ENCODE peak calls at places on chromosome 5, in seven cellular contexts. One of them, this sample, is unnamed.

GRCh38 chr5:31824886-31825774 is 186.2 kb downstream of the PDZD2 start:
- DNase-seq in aorta: no peak
- DNase-seq in H9: peak; percentile 60
- DNase-seq in K562: peak; percentile 63
- DNase-seq in pancreas: peak; percentile 55
- DNase-seq in HCT116: peak; percentile 61
- DNase-seq in GM23248: peak; percentile 78
- DNase-seq in this sample: peak; percentile 9

GRCh38 chr5:14900661-14901461 is 29.3 kb upstream of the ANKH start:
- DNase-seq in HCT116: no peak
- DNase-seq in H9: no peak
- DNase-seq in pancreas: no peak
- DNase-seq in GM23248: peak; percentile 83
- DNase-seq in K562: peak; percentile 12
- DNase-seq in aorta: peak; percentile 64
- DNase-seq in this sample: no peak

GRCh38 chr5:171937351-171937750 is 69.1 kb downstream of the FBXW11 start:
- DNase-seq in H9: no peak
- DNase-seq in HCT116: no peak
- DNase-seq in aorta: no peak
- DNase-seq in pancreas: no peak
- DNase-seq in GM23248: no peak
- DNase-seq in K562: no peak
- DNase-seq in this sample: no peak

GRCh38 chr5:176383248-176383905 is 5.0 kb downstream of the NOP16 start:
- DNase-seq in K562: no peak
- DNase-seq in HCT116: no peak
- DNase-seq in aorta: no peak
- DNase-seq in GM23248: no peak
- DNase-seq in H9: no peak
- DNase-seq in pancreas: no peak
- DNase-seq in this sample: no peak

GRCh38 chr5:126369995-126370731 is 53.0 kb upstream of the GRAMD2B start:
- DNase-seq in GM23248: peak; percentile 53
- DNase-seq in HCT116: no peak
- DNase-seq in H9: no peak
- DNase-seq in K562: no peak
- DNase-seq in pancreas: peak; percentile 24
- DNase-seq in aorta: no peak
- DNase-seq in this sample: no peak

GRCh38 chr5:2096827-2097226 is 214.1 kb upstream of the IRX4 start:
- DNase-seq in H9: no peak
- DNase-seq in HCT116: no peak
- DNase-seq in K562: no peak
- DNase-seq in GM23248: no peak
- DNase-seq in aorta: no peak
- DNase-seq in pancreas: no peak
- DNase-seq in this sample: no peak

GRCh38 chr5:147504001-147504400 is 5.9 kb downstream of the DPYSL3 start:
- DNase-seq in H9: no peak
- DNase-seq in HCT116: no peak
- DNase-seq in K562: no peak
- DNase-seq in GM23248: peak; percentile 77
- DNase-seq in pancreas: no peak
- DNase-seq in aorta: peak; percentile 49
- DNase-seq in this sample: no peak

GRCh38 chr5:1312206-1312605 is 17.3 kb upstream of the TERT start:
- DNase-seq in K562: no peak
- DNase-seq in HCT116: no peak
- DNase-seq in H9: no peak
- DNase-seq in pancreas: peak; percentile 4
- DNase-seq in aorta: peak; percentile 32
- DNase-seq in GM23248: no peak
- DNase-seq in this sample: no peak

GRCh38 chr5:168798065-168799023 is 219.2 kb upstream of the PANK3 start:
- DNase-seq in K562: no peak
- DNase-seq in GM23248: peak; percentile 26
- DNase-seq in HCT116: no peak
- DNase-seq in aorta: no peak
- DNase-seq in H9: no peak
- DNase-seq in pancreas: no peak
- DNase-seq in this sample: no peak

GRCh38 chr5:137891849-137892248 is 2.6 kb downstream of the PKD2L2 start:
- DNase-seq in aorta: no peak
- DNase-seq in H9: no peak
- DNase-seq in K562: peak; percentile 22
- DNase-seq in GM23248: no peak
- DNase-seq in pancreas: no peak
- DNase-seq in HCT116: no peak
- DNase-seq in this sample: no peak

GRCh38 chr5:24703934-24704333 is 59.2 kb upstream of the CDH10 start:
- DNase-seq in GM23248: no peak
- DNase-seq in pancreas: no peak
- DNase-seq in K562: no peak
- DNase-seq in H9: no peak
- DNase-seq in HCT116: no peak
- DNase-seq in aorta: no peak
- DNase-seq in this sample: no peak

GRCh38 chr5:98308231-98308630 is 465.2 kb upstream of the RGMB start:
- DNase-seq in aorta: no peak
- DNase-seq in HCT116: no peak
- DNase-seq in GM23248: no peak
- DNase-seq in H9: no peak
- DNase-seq in K562: no peak
- DNase-seq in pancreas: no peak
- DNase-seq in this sample: no peak

GRCh38 chr5:147558826-147559225 is 49.0 kb upstream of the DPYSL3 start:
- DNase-seq in HCT116: no peak
- DNase-seq in K562: peak; percentile 1
- DNase-seq in H9: peak; percentile 60
- DNase-seq in pancreas: no peak
- DNase-seq in GM23248: peak; percentile 87
- DNase-seq in aorta: peak; percentile 74
- DNase-seq in this sample: no peak

DNA sequence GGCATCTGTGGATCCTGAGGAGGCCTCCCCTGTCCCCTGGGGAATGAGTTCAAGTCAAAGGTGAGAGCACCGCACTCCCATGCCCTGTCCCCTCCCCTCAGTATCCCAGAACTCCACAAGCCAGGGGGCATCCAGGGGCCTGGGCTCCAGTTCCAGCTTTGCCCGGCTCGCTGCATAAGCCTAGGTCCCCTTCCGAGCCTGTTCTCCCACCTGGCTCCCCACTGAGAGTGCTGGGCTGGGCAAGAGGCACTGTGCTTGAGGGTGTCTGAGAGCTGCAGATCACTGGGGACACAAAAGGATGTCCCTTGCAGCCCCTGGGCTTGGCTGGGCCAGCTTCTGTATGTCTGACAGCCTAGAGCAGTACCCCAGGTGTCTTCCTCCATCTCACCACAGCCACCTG is 4.6 kb downstream of the DOK3 start:
- DNase-seq in HCT116: no peak
- DNase-seq in pancreas: no peak
- DNase-seq in H9: no peak
- DNase-seq in GM23248: no peak
- DNase-seq in aorta: no peak
- DNase-seq in K562: no peak
- DNase-seq in this sample: no peak
- H3K27ac ChIP-seq in HCT116: no peak overlapping the region
- H3K27ac ChIP-seq in pancreas: no peak overlapping the region
- H3K27ac ChIP-seq in H9: no peak overlapping the region
- H3K27ac ChIP-seq in GM23248: no peak overlapping the region
- H3K27ac ChIP-seq in aorta: no peak overlapping the region
- H3K27ac ChIP-seq in K562: no peak overlapping the region
- H3K27ac ChIP-seq in this sample: no peak overlapping the region

GRCh38 chr5:124860271-124860670 is 113.8 kb upstream of the ZNF608 start:
- DNase-seq in K562: no peak
- DNase-seq in H9: no peak
- DNase-seq in pancreas: no peak
- DNase-seq in GM23248: peak; percentile 58
- DNase-seq in aorta: no peak
- DNase-seq in HCT116: no peak
- DNase-seq in this sample: no peak

GRCh38 chr5:124856726-124857125 is 110.3 kb upstream of the ZNF608 start:
- DNase-seq in H9: no peak
- DNase-seq in HCT116: no peak
- DNase-seq in pancreas: no peak
- DNase-seq in GM23248: no peak
- DNase-seq in aorta: no peak
- DNase-seq in K562: no peak
- DNase-seq in this sample: no peak

GRCh38 chr5:124859027-124859426 is 112.6 kb upstream of the ZNF608 start:
- DNase-seq in pancreas: no peak
- DNase-seq in GM23248: peak; percentile 21
- DNase-seq in HCT116: no peak
- DNase-seq in K562: no peak
- DNase-seq in H9: no peak
- DNase-seq in aorta: peak; percentile 71
- DNase-seq in this sample: no peak

DNA sequence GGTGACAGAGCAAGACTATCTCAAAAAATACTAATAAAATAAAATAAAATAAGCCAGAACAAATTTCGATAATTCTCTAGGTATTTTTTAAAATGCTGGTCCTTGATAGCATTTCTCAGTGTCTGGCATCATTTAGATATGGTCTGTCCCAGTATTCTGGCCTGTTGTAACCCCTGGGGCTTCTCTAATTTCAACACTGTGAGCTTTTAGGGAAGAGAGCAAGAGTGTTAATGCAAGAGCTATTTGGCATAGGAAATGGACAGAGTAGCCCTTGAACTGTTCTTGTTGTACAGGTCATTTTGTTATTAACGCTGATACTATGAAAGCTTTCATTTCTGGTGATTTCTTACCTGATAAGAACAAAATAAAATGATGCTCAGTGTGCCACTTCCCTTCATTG is 112.2 kb upstream of the ZNF608 start:
- DNase-seq in HCT116: no peak
- DNase-seq in GM23248: no peak
- DNase-seq in pancreas: no peak
- DNase-seq in aorta: no peak
- DNase-seq in K562: no peak
- DNase-seq in H9: no peak
- DNase-seq in this sample: no peak
- H3K27ac ChIP-seq in HCT116: no peak overlapping the region
- H3K27ac ChIP-seq in GM23248: no peak overlapping the region
- H3K27ac ChIP-seq in pancreas: no peak overlapping the region
- H3K27ac ChIP-seq in aorta: no peak overlapping the region
- H3K27ac ChIP-seq in K562: no peak overlapping the region
- H3K27ac ChIP-seq in H9: no peak overlapping the region
- H3K27ac ChIP-seq in this sample: no peak overlapping the region

GRCh38 chr5:55570026-55570425 is 35.3 kb upstream of the PLPP1 start:
- DNase-seq in HCT116: no peak
- DNase-seq in K562: no peak
- DNase-seq in H9: no peak
- DNase-seq in pancreas: no peak
- DNase-seq in aorta: no peak
- DNase-seq in GM23248: peak; percentile 81
- DNase-seq in this sample: no peak

GRCh38 chr5:55568629-55569512 is 34.1 kb upstream of the PLPP1 start:
- DNase-seq in H9: no peak
- DNase-seq in aorta: no peak
- DNase-seq in pancreas: no peak
- DNase-seq in K562: peak; percentile 54
- DNase-seq in GM23248: peak; percentile 64
- DNase-seq in HCT116: no peak
- DNase-seq in this sample: no peak

GRCh38 chr5:55572011-55572410 is 37.2 kb upstream of the PLPP1 start:
- DNase-seq in HCT116: no peak
- DNase-seq in H9: no peak
- DNase-seq in pancreas: no peak
- DNase-seq in K562: no peak
- DNase-seq in GM23248: no peak
- DNase-seq in aorta: no peak
- DNase-seq in this sample: no peak

GRCh38 chr5:55572600-55572999 is 37.8 kb upstream of the PLPP1 start:
- DNase-seq in aorta: no peak
- DNase-seq in K562: no peak
- DNase-seq in pancreas: no peak
- DNase-seq in H9: no peak
- DNase-seq in GM23248: no peak
- DNase-seq in HCT116: no peak
- DNase-seq in this sample: no peak

DNA sequence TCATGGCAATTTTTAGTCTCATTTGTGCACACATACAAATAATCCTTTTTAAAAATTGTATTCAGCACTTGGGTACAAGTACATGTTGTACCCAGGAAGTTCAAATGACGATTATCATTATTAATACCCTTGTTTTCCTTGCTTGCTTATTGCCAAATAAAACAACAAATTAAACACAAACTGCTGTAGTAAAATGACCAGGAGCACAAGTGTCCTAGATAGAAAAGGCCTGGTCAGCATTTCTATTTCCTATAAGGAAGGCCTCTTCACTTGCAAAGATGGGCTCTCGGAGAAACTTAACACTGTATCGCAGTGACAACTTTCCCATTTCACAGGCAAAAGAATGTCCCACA is 34.7 kb upstream of the PLPP1 start:
- DNase-seq in H9: no peak
- DNase-seq in pancreas: no peak
- DNase-seq in GM23248: no peak
- DNase-seq in K562: no peak
- DNase-seq in HCT116: no peak
- DNase-seq in aorta: no peak
- DNase-seq in this sample: no peak
- H3K27ac ChIP-seq in H9: no peak overlapping the region
- H3K27ac ChIP-seq in pancreas: no peak overlapping the region
- H3K27ac ChIP-seq in GM23248: peak overlapping the region; percentile 25
- H3K27ac ChIP-seq in K562: no peak overlapping the region
- H3K27ac ChIP-seq in HCT116: no peak overlapping the region
- H3K27ac ChIP-seq in aorta: peak overlapping the region; percentile 95
- H3K27ac ChIP-seq in this sample: no peak overlapping the region

DNA sequence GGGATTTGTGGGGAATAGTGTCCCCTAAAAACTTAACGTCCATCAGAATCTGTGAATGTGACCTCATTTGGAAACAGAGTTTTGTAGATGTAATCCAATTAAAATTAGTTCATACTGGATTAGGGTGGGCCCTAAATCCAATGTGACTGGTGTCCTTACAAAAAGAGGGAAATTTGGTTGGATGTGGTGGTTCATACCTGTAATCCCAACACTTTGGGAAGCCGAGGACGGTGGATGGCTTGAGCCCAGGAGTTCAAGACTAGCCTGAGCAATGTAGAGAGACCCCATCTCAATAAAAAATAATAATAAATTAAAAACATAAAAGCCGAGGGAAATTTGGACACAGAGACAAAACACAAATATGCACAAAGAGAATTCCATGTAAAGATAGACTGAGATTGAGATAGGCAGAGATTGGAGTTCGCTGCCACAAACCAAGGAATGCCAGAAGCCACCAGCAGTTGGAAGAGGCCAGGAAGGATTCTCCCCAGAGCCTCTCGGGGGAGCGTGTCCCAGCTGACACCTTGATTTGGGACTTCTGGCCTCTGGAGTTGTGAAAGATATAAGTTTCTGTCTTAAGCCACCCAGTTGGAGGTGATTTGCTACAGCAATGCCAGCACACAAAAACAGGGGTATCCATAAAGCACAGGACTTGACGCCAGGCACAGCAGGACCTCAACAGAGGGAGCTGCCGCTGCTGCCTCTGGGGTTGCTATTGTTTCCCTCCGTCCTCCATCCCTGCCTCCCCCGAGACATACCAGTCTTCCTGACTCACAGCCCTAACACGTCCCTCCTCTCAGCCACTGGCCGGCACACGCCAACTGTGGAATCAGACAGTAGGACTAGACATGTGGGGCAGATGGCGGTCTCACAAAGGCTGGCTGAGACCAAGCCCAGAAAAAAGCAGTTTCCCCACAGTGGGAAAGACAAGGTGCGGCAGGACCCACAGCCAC is 73.8 kb upstream of the IL17B start:
- DNase-seq in K562: no peak
- DNase-seq in HCT116: no peak
- DNase-seq in H9: peak; percentile 65
- DNase-seq in GM23248: peak; percentile 98
- DNase-seq in aorta: peak; percentile 87
- DNase-seq in pancreas: no peak
- DNase-seq in this sample: no peak
- H3K27ac ChIP-seq in K562: peak overlapping the region; percentile 85
- H3K27ac ChIP-seq in HCT116: no peak overlapping the region
- H3K27ac ChIP-seq in H9: no peak overlapping the region
- H3K27ac ChIP-seq in GM23248: peak overlapping the region; percentile 93
- H3K27ac ChIP-seq in aorta: peak overlapping the region; percentile 98
- H3K27ac ChIP-seq in pancreas: peak overlapping the region; percentile 64
- H3K27ac ChIP-seq in this sample: no peak overlapping the region